ENCODE peak calls at places on chromosome 11, in ten cellular contexts. Y is BJ, X is Peyer's patch, R is HL-60, C is left ventricle myocardium inferior, M is cardiac muscle cell, B is fibroblast of mammary gland, T is tibial artery, S is dorsolateral prefrontal cortex, W is neural progenitor cell. A is an unnamed sample.

GRCh38 chr11:132220464-132220863 is 850.0 kb downstream of the NTM start:
- DNase-seq in Y (peak), X (no peak), R (no peak), C (no peak), M (peak), B (peak), T (no peak), S (no peak), W (no peak), A (peak)

GRCh38 chr11:134576721-134577171 is 164.7 kb upstream of the B3GAT1 start:
- DNase-seq in Y (no peak), X (no peak), R (no peak), C (no peak), M (no peak), B (no peak), T (no peak), S (no peak), W (no peak), A (no peak)

GRCh38 chr11:36142439-36142838 is 146.8 kb downstream of the COMMD9 start:
- DNase-seq in Y (no peak), X (no peak), R (no peak), C (no peak), M (no peak), B (no peak), T (no peak), S (no peak), W (no peak), A (no peak)

GRCh38 chr11:2399488-2400068 is 972 bp upstream of the TSSC4 start:
- DNase-seq in Y (no peak), X (no peak), R (no peak), C (no peak), M (peak), B (peak), T (no peak), S (no peak), W (peak), A (no peak)

GRCh38 chr11:82718307-82718706 is 15.4 kb downstream of the FAM181B start:
- DNase-seq in Y (peak), X (no peak), R (no peak), C (no peak), M (peak), B (peak), T (no peak), S (no peak), W (peak), A (no peak)

GRCh38 chr11:117833401-117833891 is 8.9 kb upstream of the FXYD2 start:
- DNase-seq in Y (no peak), X (peak), R (no peak), C (no peak), M (no peak), B (no peak), T (peak), S (no peak), W (no peak), A (no peak)

GRCh38 chr11:75815345-75815983 is 454 bp downstream of the UVRAG start:
- DNase-seq in Y (no peak), X (peak), R (no peak), C (no peak), M (peak), B (peak), T (peak), S (peak), W (no peak), A (no peak)

GRCh38 chr11:109934151-109934550 is 159.0 kb upstream of the ZC3H12C start:
- DNase-seq in Y (no peak), X (no peak), R (no peak), C (no peak), M (no peak), B (no peak), T (no peak), S (no peak), W (no peak), A (no peak)

GRCh38 chr11:19110290-19110689 is 6.7 kb upstream of the ZDHHC13 start:
- DNase-seq in Y (no peak), X (no peak), R (no peak), C (peak), M (no peak), B (no peak), T (no peak), S (no peak), W (peak), A (no peak)

GRCh38 chr11:119793335-119793984 is 64.5 kb upstream of the NECTIN1 start:
- DNase-seq in Y (no peak), X (no peak), R (no peak), C (no peak), M (no peak), B (peak), T (no peak), S (peak), W (no peak), A (peak)

GRCh38 chr11:46342237-46342636 is 5.0 kb upstream of the DGKZ start:
- DNase-seq in Y (no peak), X (no peak), R (no peak), C (no peak), M (peak), B (no peak), T (no peak), S (no peak), W (no peak), A (no peak)

GRCh38 chr11:72069787-72070251 is 10.5 kb downstream of the NUMA1 start:
- DNase-seq in Y (peak), X (peak), R (peak), C (peak), M (peak), B (peak), T (peak), S (no peak), W (peak), A (peak)

GRCh38 chr11:17574799-17575144 is 27.7 kb downstream of the OTOG start:
- DNase-seq in Y (no peak), X (peak), R (no peak), C (no peak), M (no peak), B (no peak), T (no peak), S (no peak), W (no peak), A (no peak)

GRCh38 chr11:13668957-13669521 is 571 bp downstream of the FAR1 start:
- DNase-seq in Y (no peak), X (peak), R (no peak), C (peak), M (peak), B (no peak), T (peak), S (no peak), W (no peak), A (no peak)

GRCh38 chr11:65058419-65059054 is at the start of gene NAALADL1:
- DNase-seq in Y (no peak), X (no peak), R (no peak), C (no peak), M (no peak), B (no peak), T (no peak), S (no peak), W (no peak), A (no peak)

GRCh38 chr11:11157201-11157600 is 195.8 kb downstream of the CSNK2A3 start:
- DNase-seq in Y (no peak), X (peak), R (no peak), C (no peak), M (peak), B (peak), T (no peak), S (no peak), W (peak), A (no peak)

GRCh38 chr11:124745835-124746620 is 6.0 kb downstream of the VSIG2 start:
- DNase-seq in Y (no peak), X (peak), R (no peak), C (no peak), M (no peak), B (no peak), T (no peak), S (no peak), W (peak), A (no peak)

GRCh38 chr11:128506384-128506783 is 81.0 kb downstream of the ETS1 start:
- DNase-seq in Y (no peak), X (no peak), R (no peak), C (no peak), M (no peak), B (peak), T (no peak), S (no peak), W (no peak), A (no peak)
- H3K4me3 ChIP-seq in Y (no peak), X (peak), R (no peak), C (peak), M (no peak), B (no peak), T (no peak), S (no peak), W (no peak), A (no peak)

GRCh38 chr11:102932678-102933077 is 22.9 kb downstream of the MMP13 start:
- DNase-seq in Y (no peak), X (no peak), R (no peak), C (no peak), M (no peak), B (peak), T (no peak), S (no peak), W (no peak), A (no peak)

GRCh38 chr11:102936864-102937509 is 18.5 kb downstream of the MMP13 start:
- DNase-seq in Y (no peak), X (no peak), R (no peak), C (no peak), M (no peak), B (no peak), T (no peak), S (no peak), W (no peak), A (no peak)

GRCh38 chr11:102933627-102934026 is 21.9 kb downstream of the MMP13 start:
- DNase-seq in Y (no peak), X (no peak), R (no peak), C (no peak), M (no peak), B (no peak), T (no peak), S (no peak), W (no peak), A (no peak)

GRCh38 chr11:102934735-102935134 is 20.8 kb downstream of the MMP13 start:
- DNase-seq in Y (no peak), X (no peak), R (no peak), C (no peak), M (no peak), B (no peak), T (no peak), S (no peak), W (no peak), A (no peak)

GRCh38 chr11:102935514-102935913 is 20.0 kb downstream of the MMP13 start:
- DNase-seq in Y (no peak), X (no peak), R (no peak), C (no peak), M (no peak), B (no peak), T (no peak), S (no peak), W (no peak), A (no peak)
- TF ChIP-seq CTCF in Y (peak), X (no peak), R (no peak), C (no peak), M (no peak), B (no peak), T (no peak), S (no peak), W (peak), A (peak)

GRCh38 chr11:95671768-95672167 is 117.8 kb downstream of the FAM76B start:
- DNase-seq in Y (no peak), X (no peak), R (no peak), C (no peak), M (peak), B (peak), T (no peak), S (no peak), W (no peak), A (no peak)
- H3K4me3 ChIP-seq in Y (no peak), X (no peak), R (no peak), C (no peak), M (no peak), B (no peak), T (no peak), S (no peak), W (no peak), A (no peak)

GRCh38 chr11:107799245-107799859 is 59.2 kb downstream of the SLC35F2 start:
- DNase-seq in Y (peak), X (peak), R (peak), C (peak), M (peak), B (peak), T (peak), S (peak), W (peak), A (peak)
- TF ChIP-seq CTCF in Y (peak), X (peak), R (peak), C (peak), M (peak), B (peak), T (peak), S (peak), W (peak), A (peak)